ENCODE peak calls at places on chromosomes 4 and X, in eight cellular contexts. Z is T-helper 1 cell; T is activated CD8-positive, alpha-beta memory T cell treated with anti-CD3 and anti-CD28 coated beads for 4 hours; X is SW480; A is stromal cell of bone marrow; V is GF-D8; E is AG08396; G is H7. L is an unnamed sample.

GRCh38 chrX:137926090-137926489 is 360.2 kb downstream of the ZIC3 start:
- DNase-seq in Z (no peak), T (no peak), X (peak), A (no peak), V (no peak), E (no peak), G (peak), L (peak)

GRCh38 chr4:32625687-32626086 is 1905.5 kb downstream of the PCDH7 start:
- DNase-seq in Z (no peak), T (no peak), X (no peak), A (no peak), V (no peak), E (no peak), G (no peak), L (no peak)

GRCh38 chrX:42752730-42753129 is 25.2 kb downstream of the PPP1R2C start:
- DNase-seq in Z (no peak), T (no peak), X (no peak), A (no peak), V (no peak), E (no peak), G (peak), L (no peak)

GRCh38 chrX:24990585-24990984 is 25.2 kb downstream of the ARX start:
- DNase-seq in Z (no peak), T (no peak), X (no peak), A (no peak), V (no peak), E (no peak), G (peak), L (no peak)

GRCh38 chr4:108148316-108148715 is 20.4 kb downstream of the LEF1 start:
- DNase-seq in Z (no peak), T (no peak), X (no peak), A (no peak), V (no peak), E (no peak), G (no peak), L (no peak)

GRCh38 chr4:37383579-37384229 is 139.2 kb downstream of the NWD2 start:
- DNase-seq in Z (no peak), T (no peak), X (peak), A (peak), V (no peak), E (peak), G (peak), L (peak)

GRCh38 chrX:130715299-130715698 is 187.7 kb downstream of the ENOX2 start:
- DNase-seq in Z (no peak), T (no peak), X (no peak), A (no peak), V (no peak), E (peak), G (no peak), L (no peak)

GRCh38 chr4:41213563-41214157 is 682 bp downstream of the APBB2 start:
- DNase-seq in Z (no peak), T (no peak), X (no peak), A (no peak), V (no peak), E (peak), G (no peak), L (no peak)

GRCh38 chr4:138010639-138011038 is 231.5 kb downstream of the SLC7A11 start:
- DNase-seq in Z (no peak), T (no peak), X (no peak), A (no peak), V (no peak), E (no peak), G (no peak), L (no peak)

GRCh38 chr4:94486372-94486801 is 34.6 kb downstream of the PDLIM5 start:
- DNase-seq in Z (no peak), T (no peak), X (no peak), A (no peak), V (no peak), E (no peak), G (no peak), L (no peak)

GRCh38 chrX:115650449-115650848 is 89.5 kb downstream of the PLS3 start:
- DNase-seq in Z (no peak), T (no peak), X (no peak), A (no peak), V (no peak), E (no peak), G (no peak), L (no peak)

GRCh38 chrX:134658421-134658896 is at the start of gene PLAC1:
- DNase-seq in Z (no peak), T (no peak), X (no peak), A (no peak), V (no peak), E (no peak), G (no peak), L (no peak)

GRCh38 chr4:120540625-120541024 is 381.9 kb downstream of the PRDM5 start:
- DNase-seq in Z (no peak), T (no peak), X (no peak), A (no peak), V (no peak), E (no peak), G (no peak), L (no peak)

GRCh38 chr4:138689593-138689992 is 326.0 kb upstream of the NOCT start:
- DNase-seq in Z (no peak), T (no peak), X (no peak), A (no peak), V (no peak), E (no peak), G (no peak), L (no peak)

GRCh38 chr4:112881842-112882241 is 167.6 kb upstream of the ANK2 start:
- DNase-seq in Z (no peak), T (no peak), X (no peak), A (no peak), V (no peak), E (no peak), G (peak), L (no peak)

GRCh38 chr4:37837446-37837845 is 11.0 kb downstream of the PGM2 start:
- DNase-seq in Z (no peak), T (no peak), X (no peak), A (peak), V (peak), E (peak), G (no peak), L (no peak)

GRCh38 chrX:34810364-34810763 is 132.2 kb upstream of the FAM47B start:
- DNase-seq in Z (no peak), T (no peak), X (peak), A (peak), V (no peak), E (peak), G (no peak), L (no peak)

GRCh38 chr4:86367577-86367976 is 7.7 kb upstream of the MAPK10 start:
- DNase-seq in Z (no peak), T (no peak), X (no peak), A (peak), V (no peak), E (no peak), G (no peak), L (no peak)

GRCh38 chr4:101232074-101232776 is 115.1 kb downstream of the PPP3CA start:
- DNase-seq in Z (no peak), T (no peak), X (no peak), A (peak), V (no peak), E (peak), G (no peak), L (no peak)

GRCh38 chr4:178140326-178140915 is 698.2 kb upstream of the AGA start:
- DNase-seq in Z (no peak), T (no peak), X (no peak), A (no peak), V (no peak), E (no peak), G (no peak), L (no peak)

GRCh38 chr4:185335579-185335978 is 60.1 kb downstream of the LRP2BP start:
- DNase-seq in Z (no peak), T (no peak), X (no peak), A (no peak), V (no peak), E (no peak), G (no peak), L (no peak)

GRCh38 chrX:134676440-134676839 is 18.2 kb upstream of the PLAC1 start:
- DNase-seq in Z (no peak), T (no peak), X (peak), A (no peak), V (no peak), E (peak), G (no peak), L (no peak)

GRCh38 chr4:7124643-7125442 is 57.0 kb upstream of the GRPEL1 start:
- DNase-seq in Z (no peak), T (no peak), X (no peak), A (peak), V (no peak), E (peak), G (no peak), L (no peak)

GRCh38 chr4:76208005-76208765 is 5.4 kb downstream of the SCARB2 start:
- DNase-seq in Z (no peak), T (no peak), X (peak), A (peak), V (peak), E (peak), G (no peak), L (no peak)

GRCh38 chrX:139949703-139950102 is 15.6 kb downstream of the CXorf66 start:
- DNase-seq in Z (no peak), T (no peak), X (no peak), A (no peak), V (no peak), E (no peak), G (peak), L (no peak)

GRCh38 chrX:154661200-154661599 is 7.8 kb upstream of the CTAG2 start:
- DNase-seq in Z (no peak), T (no peak), X (no peak), A (no peak), V (no peak), E (no peak), G (no peak), L (no peak)

GRCh38 chr4:47349323-47349722 is 114.2 kb downstream of the COMMD8 start:
- DNase-seq in Z (no peak), T (no peak), X (no peak), A (peak), V (no peak), E (peak), G (no peak), L (peak)

GRCh38 chrX:114073926-114074325 is 510.0 kb upstream of the HTR2C start:
- DNase-seq in Z (no peak), T (no peak), X (no peak), A (no peak), V (no peak), E (no peak), G (no peak), L (no peak)

GRCh38 chr4:32133141-32133540 is 1413.0 kb downstream of the PCDH7 start:
- DNase-seq in Z (no peak), T (no peak), X (no peak), A (no peak), V (no peak), E (no peak), G (no peak), L (no peak)

GRCh38 chr4:70619778-70620177 is 8.8 kb upstream of the ENAM start:
- DNase-seq in Z (no peak), T (no peak), X (no peak), A (no peak), V (no peak), E (no peak), G (no peak), L (no peak)

GRCh38 chr4:128737098-128737513 is 72.4 kb upstream of the JADE1 start:
- DNase-seq in Z (no peak), T (no peak), X (no peak), A (no peak), V (no peak), E (no peak), G (no peak), L (no peak)

GRCh38 chr4:72107456-72107855 is 75.7 kb downstream of the NPFFR2 start:
- DNase-seq in Z (no peak), T (no peak), X (no peak), A (no peak), V (no peak), E (no peak), G (no peak), L (no peak)

GRCh38 chrX:150324919-150325318 is 38.2 kb upstream of the MAMLD1 start:
- DNase-seq in Z (no peak), T (no peak), X (no peak), A (no peak), V (no peak), E (no peak), G (no peak), L (no peak)

GRCh38 chrX:152927858-152928760 is 30.2 kb downstream of the ZNF185 start:
- DNase-seq in Z (no peak), T (no peak), X (no peak), A (no peak), V (no peak), E (no peak), G (no peak), L (no peak)

GRCh38 chr4:121147923-121148443 is 16.1 kb downstream of the TNIP3 start:
- DNase-seq in Z (no peak), T (no peak), X (no peak), A (no peak), V (no peak), E (peak), G (no peak), L (no peak)

GRCh38 chrX:13764765-13765164 is 30.2 kb downstream of the OFD1 start:
- DNase-seq in Z (no peak), T (no peak), X (no peak), A (no peak), V (no peak), E (no peak), G (peak), L (no peak)

GRCh38 chr4:1035510-1035909 is 24.1 kb downstream of the FGFRL1 start:
- DNase-seq in Z (no peak), T (no peak), X (peak), A (no peak), V (no peak), E (peak), G (no peak), L (no peak)

GRCh38 chr4:168737441-168738176 is 240.8 kb downstream of the PALLD start:
- DNase-seq in Z (no peak), T (no peak), X (no peak), A (no peak), V (no peak), E (peak), G (no peak), L (no peak)

GRCh38 chr4:18458465-18458864 is 436.9 kb upstream of the LCORL start:
- DNase-seq in Z (no peak), T (no peak), X (no peak), A (no peak), V (no peak), E (no peak), G (no peak), L (no peak)